ENCODE peak calls at places on chromosomes 3 and 15, in eight cellular contexts. X is iPS-NIHi11, Y is AG09319, E is mucosa of descending colon, J is GM12864, V is activated T-cell treated with anti-CD3 and anti-CD28 coated beads for 24 hours, W is pons, I is T-cell. H is an unnamed sample.

GRCh38 chr3:65836047-65836446 is 202.7 kb downstream of the MAGI1 start:
- DNase-seq in E (no peak), Y (no peak), I (no peak), W (no peak), V (no peak), J (no peak), X (no peak), H (no peak)

GRCh38 chr3:44516230-44516629 is 38.8 kb upstream of the ZNF445 start:
- DNase-seq in Y (no peak), J (no peak), W (no peak), V (no peak), E (no peak), X (no peak), I (no peak), H (no peak)

GRCh38 chr3:169641167-169641566 is 22.3 kb downstream of the MECOM start:
- DNase-seq in V (no peak), X (no peak), Y (no peak), W (no peak), E (no peak), J (no peak), I (no peak), H (no peak)

GRCh38 chr3:129005526-129006303 is 4.6 kb downstream of the EFCC1 start:
- DNase-seq in J (no peak), W (no peak), I (no peak), V (no peak), E (no peak), Y (no peak), X (no peak), H (no peak)

GRCh38 chr3:128170866-128171516 is 17.7 kb downstream of the EEFSEC start:
- DNase-seq in I (no peak), Y (peak), J (no peak), V (no peak), X (peak), E (no peak), W (peak), H (no peak)

GRCh38 chr3:83863380-83863779 is 1095.4 kb upstream of the CADM2 start:
- DNase-seq in E (no peak), I (no peak), X (no peak), V (no peak), J (no peak), W (no peak), Y (no peak), H (no peak)

GRCh38 chr3:127714151-127714571 is 41.4 kb downstream of the ABTB1 start:
- DNase-seq in I (no peak), V (no peak), J (no peak), W (no peak), Y (no peak), E (no peak), X (no peak), H (no peak)

GRCh38 chr15:48385031-48385430 is 53.8 kb downstream of the DUT start:
- DNase-seq in J (no peak), W (no peak), E (no peak), X (no peak), V (no peak), I (no peak), Y (peak), H (no peak)

GRCh38 chr3:56987238-56987932 is 73.1 kb upstream of the SPATA12 start:
- DNase-seq in W (no peak), V (no peak), E (no peak), I (no peak), J (no peak), Y (no peak), X (peak), H (no peak)

GRCh38 chr15:64865126-64865997 is 23.6 kb downstream of the PLEKHO2 start:
- DNase-seq in Y (no peak), E (no peak), X (no peak), W (no peak), J (no peak), V (no peak), I (no peak), H (no peak)

GRCh38 chr3:82354181-82354696 is 592.8 kb upstream of the GBE1 start:
- DNase-seq in W (peak), E (no peak), Y (no peak), J (no peak), I (no peak), V (no peak), X (no peak), H (no peak)

GRCh38 chr15:96457852-96458251 is 127.4 kb downstream of the NR2F2 start:
- DNase-seq in X (no peak), J (no peak), E (no peak), W (no peak), I (no peak), V (no peak), Y (no peak), H (no peak)

GRCh38 chr15:66698318-66698961 is 3.6 kb upstream of the SMAD6 start:
- DNase-seq in E (peak), X (peak), W (peak), I (no peak), J (no peak), V (no peak), Y (no peak), H (no peak)

GRCh38 chr15:52162260-52162659 is 28.9 kb downstream of the GNB5 start:
- DNase-seq in V (no peak), X (no peak), Y (no peak), E (no peak), I (no peak), J (no peak), W (no peak), H (no peak)

GRCh38 chr15:57972801-57973311 is 92.7 kb downstream of the ALDH1A2 start:
- DNase-seq in V (no peak), Y (no peak), E (no peak), W (no peak), X (no peak), I (no peak), J (no peak), H (no peak)

GRCh38 chr15:33068007-33068441 is 126.5 kb downstream of the FMN1 start:
- DNase-seq in J (no peak), Y (no peak), V (no peak), X (peak), E (peak), I (no peak), W (peak), H (no peak)

GRCh38 chr3:71062920-71063767 is 520.4 kb downstream of the FOXP1 start:
- DNase-seq in Y (no peak), J (no peak), V (no peak), E (no peak), I (no peak), W (peak), X (no peak), H (no peak)

GRCh38 chr3:83477563-83477962 is 1481.2 kb upstream of the CADM2 start:
- DNase-seq in X (no peak), W (no peak), I (no peak), Y (no peak), E (no peak), J (no peak), V (no peak), H (no peak)

GRCh38 chr3:57434041-57434440 is 110.1 kb downstream of the DNAH12 start:
- DNase-seq in W (peak), V (no peak), J (no peak), I (no peak), X (peak), Y (no peak), E (no peak), H (no peak)

GRCh38 chr3:156497326-156497725 is 57.6 kb downstream of the SSR3 start:
- DNase-seq in V (no peak), E (no peak), J (no peak), Y (no peak), X (no peak), W (no peak), I (no peak), H (no peak)

GRCh38 chr3:70919091-70919490 is 606.7 kb upstream of the MDFIC2 start:
- DNase-seq in J (no peak), E (no peak), I (no peak), Y (no peak), V (no peak), W (no peak), X (no peak), H (no peak)

GRCh38 chr3:194894538-194894937 is 208.9 kb downstream of the FAM43A start:
- DNase-seq in V (no peak), E (no peak), W (no peak), J (no peak), X (no peak), I (no peak), Y (no peak), H (no peak)

H was measured in CD8-positive, alpha-beta T cell.